ENCODE peak calls at places on chromosomes 2 and 18, in four cellular contexts. One of them, this sample, is unnamed.

GRCh38 chr2:111184725-111185495 is 64.2 kb downstream of the BCL2L11 start:
- DNase-seq in retina: no peak
- DNase-seq in hypothalamus: no peak
- DNase-seq in cardiac fibroblast: no peak
- DNase-seq in this sample: no peak

GRCh38 chr18:76419811-76420210 is 75.2 kb downstream of the ZNF516 start:
- DNase-seq in hypothalamus: no peak
- DNase-seq in cardiac fibroblast: no peak
- DNase-seq in retina: no peak
- DNase-seq in this sample: no peak

GRCh38 chr2:190860985-190861721 is 19.5 kb upstream of the GLS start:
- DNase-seq in hypothalamus: no peak
- DNase-seq in retina: no peak
- DNase-seq in cardiac fibroblast: no peak
- DNase-seq in this sample: no peak

GRCh38 chr2:135607561-135607960 is 76.3 kb downstream of the R3HDM1 start:
- DNase-seq in retina: no peak
- DNase-seq in hypothalamus: no peak
- DNase-seq in cardiac fibroblast: peak
- DNase-seq in this sample: no peak

GRCh38 chr2:46299365-46300263 is 2.4 kb downstream of the EPAS1 start:
- DNase-seq in hypothalamus: peak
- DNase-seq in cardiac fibroblast: peak
- DNase-seq in retina: peak
- DNase-seq in this sample: no peak

GRCh38 chr2:161090401-161090800 is 69.8 kb upstream of the TANK start:
- DNase-seq in hypothalamus: no peak
- DNase-seq in cardiac fibroblast: peak
- DNase-seq in retina: no peak
- DNase-seq in this sample: no peak

GRCh38 chr18:69897397-69898108 is 50.1 kb downstream of the CD226 start:
- DNase-seq in retina: no peak
- DNase-seq in hypothalamus: no peak
- DNase-seq in cardiac fibroblast: no peak
- DNase-seq in this sample: no peak

GRCh38 chr2:219522111-219523030 is 8.1 kb downstream of the ASIC4 start:
- DNase-seq in hypothalamus: peak
- DNase-seq in retina: no peak
- DNase-seq in cardiac fibroblast: peak
- DNase-seq in this sample: no peak

GRCh38 chr18:45923138-45923537 is 44.0 kb downstream of the EPG5 start:
- DNase-seq in cardiac fibroblast: no peak
- DNase-seq in retina: no peak
- DNase-seq in hypothalamus: no peak
- DNase-seq in this sample: no peak

GRCh38 chr18:74604774-74605173 is 7.1 kb downstream of the ZNF407 start:
- DNase-seq in hypothalamus: no peak
- DNase-seq in retina: no peak
- DNase-seq in cardiac fibroblast: peak
- DNase-seq in this sample: no peak

GRCh38 chr2:52810460-52810859 is 957.1 kb upstream of the CHAC2 start:
- DNase-seq in cardiac fibroblast: peak
- DNase-seq in hypothalamus: no peak
- DNase-seq in retina: peak
- DNase-seq in this sample: peak

GRCh38 chr2:88307817-88308216 is 137.7 kb downstream of the THNSL2 start:
- DNase-seq in hypothalamus: no peak
- DNase-seq in cardiac fibroblast: peak
- DNase-seq in retina: no peak
- DNase-seq in this sample: no peak

GRCh38 chr2:147863835-147864234 is 19.0 kb downstream of the ACVR2A start:
- DNase-seq in retina: no peak
- DNase-seq in hypothalamus: no peak
- DNase-seq in cardiac fibroblast: no peak
- DNase-seq in this sample: no peak

GRCh38 chr18:74541703-74542555 is 7.6 kb downstream of the CNDP1 start:
- DNase-seq in cardiac fibroblast: peak
- DNase-seq in hypothalamus: peak
- DNase-seq in retina: no peak
- DNase-seq in this sample: peak

GRCh38 chr2:28433935-28434599 is 41.4 kb downstream of the FOSL2 start:
- DNase-seq in cardiac fibroblast: no peak
- DNase-seq in retina: no peak
- DNase-seq in hypothalamus: no peak
- DNase-seq in this sample: no peak

GRCh38 chr18:54801374-54801773 is 26.9 kb upstream of the RAB27B start:
- DNase-seq in retina: no peak
- DNase-seq in hypothalamus: no peak
- DNase-seq in cardiac fibroblast: peak
- DNase-seq in this sample: no peak

GRCh38 chr2:36952748-36953197 is 13.6 kb downstream of the STRN start:
- DNase-seq in retina: no peak
- DNase-seq in cardiac fibroblast: no peak
- DNase-seq in hypothalamus: no peak
- DNase-seq in this sample: no peak

GRCh38 chr2:121211689-121212151 is 73.3 kb downstream of the TFCP2L1 start:
- DNase-seq in retina: no peak
- DNase-seq in hypothalamus: no peak
- DNase-seq in cardiac fibroblast: no peak
- DNase-seq in this sample: no peak

GRCh38 chr2:216633616-216634316 is 546 bp downstream of the IGFBP2 start:
- DNase-seq in retina: peak
- DNase-seq in cardiac fibroblast: no peak
- DNase-seq in hypothalamus: no peak
- DNase-seq in this sample: no peak

GRCh38 chr2:216424305-216424704 is 12.0 kb downstream of the SMARCAL1 start:
- DNase-seq in hypothalamus: no peak
- DNase-seq in retina: no peak
- DNase-seq in cardiac fibroblast: peak
- DNase-seq in this sample: no peak

GRCh38 chr2:36528274-36528673 is 69.7 kb downstream of the FEZ2 start:
- DNase-seq in cardiac fibroblast: no peak
- DNase-seq in retina: no peak
- DNase-seq in hypothalamus: no peak
- DNase-seq in this sample: no peak

GRCh38 chr2:38264649-38265322 is 112.3 kb downstream of the ATL2 start:
- DNase-seq in cardiac fibroblast: no peak
- DNase-seq in retina: peak
- DNase-seq in hypothalamus: no peak
- DNase-seq in this sample: no peak

GRCh38 chr18:44093253-44093652 is 587.4 kb upstream of the SETBP1 start:
- DNase-seq in hypothalamus: no peak
- DNase-seq in cardiac fibroblast: peak
- DNase-seq in retina: no peak
- DNase-seq in this sample: no peak

GRCh38 chr2:168632733-168633132 is 169.7 kb upstream of the NOSTRIN start:
- DNase-seq in hypothalamus: no peak
- DNase-seq in retina: no peak
- DNase-seq in cardiac fibroblast: peak
- DNase-seq in this sample: no peak

GRCh38 chr2:178277741-178278197 is 83.5 kb downstream of the OSBPL6 start:
- DNase-seq in hypothalamus: no peak
- DNase-seq in retina: peak
- DNase-seq in cardiac fibroblast: no peak
- DNase-seq in this sample: no peak

GRCh38 chr2:160075171-160075570 is 12.8 kb upstream of the PLA2R1 start:
- DNase-seq in cardiac fibroblast: peak
- DNase-seq in hypothalamus: no peak
- DNase-seq in retina: no peak
- DNase-seq in this sample: no peak

GRCh38 chr18:8959551-8960135 is 142.9 kb upstream of the NDUFV2 start:
- DNase-seq in cardiac fibroblast: no peak
- DNase-seq in retina: no peak
- DNase-seq in hypothalamus: no peak
- DNase-seq in this sample: no peak

GRCh38 chr18:7678801-7679200 is 111.7 kb downstream of the PTPRM start:
- DNase-seq in cardiac fibroblast: no peak
- DNase-seq in retina: no peak
- DNase-seq in hypothalamus: no peak
- DNase-seq in this sample: peak

GRCh38 chr2:133213651-133214050 is 354.6 kb downstream of the NCKAP5 start:
- DNase-seq in cardiac fibroblast: peak
- DNase-seq in hypothalamus: no peak
- DNase-seq in retina: no peak
- DNase-seq in this sample: no peak

GRCh38 chr2:42367835-42368234 is 6.8 kb upstream of the COX7A2L start:
- DNase-seq in retina: no peak
- DNase-seq in hypothalamus: no peak
- DNase-seq in cardiac fibroblast: peak
- DNase-seq in this sample: no peak